ENCODE peak calls at places on chromosomes 7 and 10, in eight cellular contexts. One of them, this sample, is unnamed.

GRCh38 chr10:131049051-131049450 is 262.5 kb downstream of the TCERG1L start:
- DNase-seq in astrocyte: no peak
- DNase-seq in transverse colon: no peak
- DNase-seq in ovary: no peak
- DNase-seq in heart left ventricle: no peak
- DNase-seq in GM23338: peak
- DNase-seq in Panc1: no peak
- DNase-seq in left ventricle myocardium inferior: no peak
- DNase-seq in this sample: no peak

GRCh38 chr10:17479822-17480221 is 25.4 kb upstream of the ST8SIA6 start:
- DNase-seq in heart left ventricle: no peak
- DNase-seq in ovary: no peak
- DNase-seq in GM23338: no peak
- DNase-seq in transverse colon: no peak
- DNase-seq in left ventricle myocardium inferior: no peak
- DNase-seq in Panc1: no peak
- DNase-seq in astrocyte: peak
- DNase-seq in this sample: no peak

GRCh38 chr7:99618726-99619125 is 2.0 kb downstream of the ZSCAN25 start:
- DNase-seq in ovary: no peak
- DNase-seq in astrocyte: no peak
- DNase-seq in heart left ventricle: no peak
- DNase-seq in left ventricle myocardium inferior: no peak
- DNase-seq in transverse colon: no peak
- DNase-seq in Panc1: no peak
- DNase-seq in GM23338: no peak
- DNase-seq in this sample: no peak

GRCh38 chr7:142866361-142867096 is 11.7 kb downstream of the EPHB6 start:
- DNase-seq in Panc1: no peak
- DNase-seq in heart left ventricle: no peak
- DNase-seq in left ventricle myocardium inferior: no peak
- DNase-seq in transverse colon: peak
- DNase-seq in ovary: no peak
- DNase-seq in astrocyte: no peak
- DNase-seq in GM23338: peak
- DNase-seq in this sample: no peak

GRCh38 chr7:4706384-4707032 is 24.4 kb downstream of the FOXK1 start:
- DNase-seq in GM23338: peak
- DNase-seq in Panc1: no peak
- DNase-seq in ovary: no peak
- DNase-seq in heart left ventricle: no peak
- DNase-seq in astrocyte: peak
- DNase-seq in left ventricle myocardium inferior: no peak
- DNase-seq in transverse colon: no peak
- DNase-seq in this sample: no peak

GRCh38 chr10:83908987-83909386 is 230.3 kb upstream of the GHITM start:
- DNase-seq in astrocyte: no peak
- DNase-seq in GM23338: no peak
- DNase-seq in left ventricle myocardium inferior: no peak
- DNase-seq in heart left ventricle: no peak
- DNase-seq in Panc1: no peak
- DNase-seq in transverse colon: no peak
- DNase-seq in ovary: no peak
- DNase-seq in this sample: no peak

GRCh38 chr7:29881724-29882123 is 75.4 kb downstream of the WIPF3 start:
- DNase-seq in ovary: no peak
- DNase-seq in Panc1: no peak
- DNase-seq in heart left ventricle: no peak
- DNase-seq in GM23338: peak
- DNase-seq in transverse colon: no peak
- DNase-seq in left ventricle myocardium inferior: no peak
- DNase-seq in astrocyte: no peak
- DNase-seq in this sample: no peak

GRCh38 chr7:129741743-129742213 is 130.3 kb downstream of the NRF1 start:
- DNase-seq in astrocyte: no peak
- DNase-seq in transverse colon: no peak
- DNase-seq in GM23338: peak
- DNase-seq in Panc1: no peak
- DNase-seq in heart left ventricle: no peak
- DNase-seq in left ventricle myocardium inferior: no peak
- DNase-seq in ovary: no peak
- DNase-seq in this sample: no peak

DNA sequence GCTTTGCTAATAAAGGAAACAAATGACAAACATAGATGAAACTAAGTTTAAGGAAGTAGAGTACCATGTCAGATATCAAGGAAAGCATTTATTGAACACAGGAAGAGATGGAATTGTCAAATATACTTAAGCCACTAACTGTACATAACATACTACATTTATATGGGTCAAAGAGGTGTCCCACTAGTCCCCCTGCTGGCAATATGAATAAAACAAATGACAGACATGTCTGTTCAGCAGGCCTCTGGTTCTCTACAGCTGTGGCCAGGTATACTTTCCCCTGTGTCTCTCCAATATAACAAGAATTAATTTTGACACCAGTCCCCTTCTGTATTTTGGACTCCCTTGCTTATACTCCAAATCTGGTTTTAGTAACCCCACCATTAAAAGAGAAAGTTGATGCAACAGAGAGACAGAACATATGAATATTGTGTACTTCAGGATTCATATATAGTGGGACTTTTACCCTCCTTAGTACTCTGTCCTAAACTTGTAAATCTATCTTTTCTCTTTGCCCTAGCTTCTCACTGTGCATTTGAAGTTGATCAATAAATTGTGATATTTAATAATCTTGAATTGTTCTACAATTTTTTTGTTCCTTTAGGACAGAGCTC is 42.9 kb downstream of the CD36 start:
- DNase-seq in heart left ventricle: no peak
- DNase-seq in astrocyte: no peak
- DNase-seq in ovary: no peak
- DNase-seq in transverse colon: no peak
- DNase-seq in GM23338: peak
- DNase-seq in left ventricle myocardium inferior: no peak
- DNase-seq in Panc1: no peak
- DNase-seq in this sample: no peak
- TF ChIP-seq CTCF in heart left ventricle: peak
- TF ChIP-seq CTCF in astrocyte: peak
- TF ChIP-seq CTCF in ovary: no peak
- TF ChIP-seq CTCF in transverse colon: no peak
- TF ChIP-seq CTCF in GM23338: peak
- TF ChIP-seq CTCF in left ventricle myocardium inferior: peak
- TF ChIP-seq CTCF in Panc1: peak
- TF ChIP-seq CTCF in this sample: no peak

GRCh38 chr10:92695679-92696605 is 6.2 kb downstream of the HHEX start:
- DNase-seq in ovary: peak
- DNase-seq in Panc1: no peak
- DNase-seq in heart left ventricle: no peak
- DNase-seq in transverse colon: no peak
- DNase-seq in astrocyte: peak
- DNase-seq in left ventricle myocardium inferior: no peak
- DNase-seq in GM23338: peak
- DNase-seq in this sample: no peak
- H3K27ac ChIP-seq in ovary: no peak
- H3K27ac ChIP-seq in Panc1: peak
- H3K27ac ChIP-seq in heart left ventricle: no peak
- H3K27ac ChIP-seq in transverse colon: no peak
- H3K27ac ChIP-seq in astrocyte: peak
- H3K27ac ChIP-seq in left ventricle myocardium inferior: no peak
- H3K27ac ChIP-seq in GM23338: no peak
- H3K27ac ChIP-seq in this sample: no peak

GRCh38 chr10:43421519-43421918 is 12.5 kb upstream of the HNRNPF start:
- DNase-seq in ovary: no peak
- DNase-seq in heart left ventricle: no peak
- DNase-seq in astrocyte: no peak
- DNase-seq in transverse colon: no peak
- DNase-seq in GM23338: no peak
- DNase-seq in Panc1: no peak
- DNase-seq in left ventricle myocardium inferior: no peak
- DNase-seq in this sample: no peak

GRCh38 chr10:43420369-43421200 is 11.6 kb upstream of the HNRNPF start:
- DNase-seq in ovary: peak
- DNase-seq in Panc1: no peak
- DNase-seq in astrocyte: peak
- DNase-seq in GM23338: peak
- DNase-seq in left ventricle myocardium inferior: peak
- DNase-seq in transverse colon: peak
- DNase-seq in heart left ventricle: peak
- DNase-seq in this sample: peak

GRCh38 chr10:43417950-43418768 is 9.2 kb upstream of the HNRNPF start:
- DNase-seq in GM23338: no peak
- DNase-seq in heart left ventricle: no peak
- DNase-seq in left ventricle myocardium inferior: no peak
- DNase-seq in astrocyte: no peak
- DNase-seq in Panc1: no peak
- DNase-seq in ovary: no peak
- DNase-seq in transverse colon: no peak
- DNase-seq in this sample: no peak

GRCh38 chr10:43421201-43421507 is 12.2 kb upstream of the HNRNPF start:
- DNase-seq in left ventricle myocardium inferior: no peak
- DNase-seq in heart left ventricle: no peak
- DNase-seq in ovary: no peak
- DNase-seq in transverse colon: no peak
- DNase-seq in Panc1: no peak
- DNase-seq in astrocyte: no peak
- DNase-seq in GM23338: no peak
- DNase-seq in this sample: no peak

DNA sequence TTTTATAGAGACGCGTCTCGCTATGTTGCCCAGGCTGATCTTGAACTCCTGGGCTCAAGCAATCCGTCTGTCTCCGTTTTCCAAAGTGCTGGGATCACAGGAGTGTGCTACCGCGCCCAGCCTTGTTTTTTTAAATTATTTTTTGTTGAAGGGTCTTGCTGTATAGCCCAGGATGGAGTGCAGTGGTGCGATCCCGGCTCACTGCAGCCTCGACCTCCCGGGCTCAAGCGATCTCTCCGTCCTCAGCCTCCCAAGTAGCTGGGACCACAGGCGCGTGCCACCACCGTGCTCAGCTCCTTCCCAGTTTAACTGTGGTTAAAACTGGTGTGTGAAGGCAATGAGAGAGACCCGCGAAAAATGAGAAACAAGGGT is 11.0 kb upstream of the HNRNPF start:
- DNase-seq in astrocyte: no peak
- DNase-seq in left ventricle myocardium inferior: no peak
- DNase-seq in heart left ventricle: no peak
- DNase-seq in Panc1: no peak
- DNase-seq in ovary: no peak
- DNase-seq in GM23338: no peak
- DNase-seq in transverse colon: no peak
- DNase-seq in this sample: no peak
- H3K4me3 ChIP-seq in astrocyte: peak
- H3K4me3 ChIP-seq in left ventricle myocardium inferior: peak
- H3K4me3 ChIP-seq in heart left ventricle: peak
- H3K4me3 ChIP-seq in Panc1: peak
- H3K4me3 ChIP-seq in ovary: peak
- H3K4me3 ChIP-seq in GM23338: peak
- H3K4me3 ChIP-seq in transverse colon: peak
- H3K4me3 ChIP-seq in this sample: peak

GRCh38 chr10:24952701-24953349 is 419 bp upstream of the PRTFDC1 start:
- DNase-seq in GM23338: peak
- DNase-seq in Panc1: no peak
- DNase-seq in heart left ventricle: peak
- DNase-seq in astrocyte: peak
- DNase-seq in ovary: peak
- DNase-seq in left ventricle myocardium inferior: peak
- DNase-seq in transverse colon: peak
- DNase-seq in this sample: peak
- TF ChIP-seq CTCF in GM23338: peak
- TF ChIP-seq CTCF in Panc1: peak
- TF ChIP-seq CTCF in heart left ventricle: peak
- TF ChIP-seq CTCF in astrocyte: no peak
- TF ChIP-seq CTCF in ovary: no peak
- TF ChIP-seq CTCF in left ventricle myocardium inferior: peak
- TF ChIP-seq CTCF in transverse colon: peak
- TF ChIP-seq CTCF in this sample: peak

GRCh38 chr10:3573498-3573897 is 211.5 kb downstream of the KLF6 start:
- DNase-seq in ovary: no peak
- DNase-seq in GM23338: no peak
- DNase-seq in left ventricle myocardium inferior: no peak
- DNase-seq in astrocyte: no peak
- DNase-seq in transverse colon: no peak
- DNase-seq in heart left ventricle: no peak
- DNase-seq in Panc1: no peak
- DNase-seq in this sample: no peak

GRCh38 chr10:3578159-3578558 is 206.8 kb downstream of the KLF6 start:
- DNase-seq in ovary: no peak
- DNase-seq in GM23338: peak
- DNase-seq in heart left ventricle: no peak
- DNase-seq in transverse colon: no peak
- DNase-seq in left ventricle myocardium inferior: no peak
- DNase-seq in astrocyte: no peak
- DNase-seq in Panc1: no peak
- DNase-seq in this sample: no peak

GRCh38 chr10:3570855-3571266 is 214.1 kb downstream of the KLF6 start:
- DNase-seq in transverse colon: no peak
- DNase-seq in heart left ventricle: peak
- DNase-seq in GM23338: no peak
- DNase-seq in Panc1: no peak
- DNase-seq in astrocyte: peak
- DNase-seq in ovary: no peak
- DNase-seq in left ventricle myocardium inferior: peak
- DNase-seq in this sample: no peak

GRCh38 chr10:3571310-3571825 is 213.6 kb downstream of the KLF6 start:
- DNase-seq in transverse colon: no peak
- DNase-seq in Panc1: no peak
- DNase-seq in ovary: no peak
- DNase-seq in left ventricle myocardium inferior: no peak
- DNase-seq in astrocyte: no peak
- DNase-seq in heart left ventricle: no peak
- DNase-seq in GM23338: no peak
- DNase-seq in this sample: no peak

DNA sequence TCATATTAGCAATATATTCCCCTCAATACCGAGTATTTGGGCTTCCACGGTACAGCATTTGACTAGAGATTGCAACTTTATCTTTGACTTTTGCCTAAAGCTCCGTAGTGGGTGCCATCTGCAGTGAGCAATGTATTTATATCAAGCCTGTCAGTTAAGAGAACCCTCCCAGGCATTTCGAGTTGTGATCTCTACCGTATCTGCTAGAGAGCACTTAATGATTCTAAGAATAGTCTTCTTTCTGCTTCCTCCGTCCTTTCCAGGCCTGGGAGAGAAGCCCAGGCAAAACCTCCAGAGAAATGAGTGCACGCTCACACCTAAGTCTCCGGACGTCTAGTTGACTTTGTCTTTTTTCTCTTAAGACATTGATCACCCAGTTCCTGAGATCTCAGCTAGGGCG is 210.6 kb downstream of the KLF6 start:
- DNase-seq in GM23338: no peak
- DNase-seq in transverse colon: no peak
- DNase-seq in left ventricle myocardium inferior: no peak
- DNase-seq in heart left ventricle: no peak
- DNase-seq in ovary: no peak
- DNase-seq in astrocyte: no peak
- DNase-seq in Panc1: no peak
- DNase-seq in this sample: no peak
- H3K27ac ChIP-seq in GM23338: no peak
- H3K27ac ChIP-seq in transverse colon: no peak
- H3K27ac ChIP-seq in left ventricle myocardium inferior: peak
- H3K27ac ChIP-seq in heart left ventricle: peak
- H3K27ac ChIP-seq in ovary: no peak
- H3K27ac ChIP-seq in astrocyte: no peak
- H3K27ac ChIP-seq in Panc1: no peak
- H3K27ac ChIP-seq in this sample: no peak

GRCh38 chr7:41134873-41135250 is 568.0 kb downstream of the INHBA start:
- DNase-seq in GM23338: no peak
- DNase-seq in left ventricle myocardium inferior: no peak
- DNase-seq in transverse colon: no peak
- DNase-seq in heart left ventricle: no peak
- DNase-seq in astrocyte: no peak
- DNase-seq in ovary: no peak
- DNase-seq in Panc1: no peak
- DNase-seq in this sample: no peak
- H3K4me3 ChIP-seq in GM23338: no peak
- H3K4me3 ChIP-seq in left ventricle myocardium inferior: no peak
- H3K4me3 ChIP-seq in transverse colon: no peak
- H3K4me3 ChIP-seq in heart left ventricle: no peak
- H3K4me3 ChIP-seq in astrocyte: no peak
- H3K4me3 ChIP-seq in ovary: no peak
- H3K4me3 ChIP-seq in Panc1: no peak
- H3K4me3 ChIP-seq in this sample: no peak